ENCODE peak calls at places on chromosomes 2 and 18, in four cellular contexts. T is foreskin fibroblast; U is fibroblast of mammary gland; S is stimulated activated CD8-positive, alpha-beta memory T cell treated with anti-CD3 and anti-CD28 coated beads, Interleukin-7, amount 100 ng/mL, for 48 hours. G is an unnamed sample.

GRCh38 chr18:9103488-9103887 is 989 bp downstream of the NDUFV2 start:
- DNase-seq in T (no peak), U (peak), S (no peak), G (no peak)

GRCh38 chr2:175844169-175844568 is 157.9 kb downstream of the LNPK start:
- DNase-seq in T (peak), U (peak), S (no peak), G (no peak)

GRCh38 chr18:13099113-13099512 is 108.0 kb downstream of the CEP192 start:
- DNase-seq in T (peak), U (no peak), S (no peak), G (no peak)

GRCh38 chr2:209114588-209114987 is 309.3 kb upstream of the MAP2 start:
- DNase-seq in T (no peak), U (no peak), S (no peak), G (no peak)

GRCh38 chr2:144339048-144339447 is 180.9 kb downstream of the ZEB2 start:
- DNase-seq in T (no peak), U (no peak), S (no peak), G (no peak)

GRCh38 chr18:48635806-48636205 is 97.0 kb downstream of the CTIF start:
- DNase-seq in T (no peak), U (no peak), S (no peak), G (no peak)

GRCh38 chr2:212032536-212033219 is 505.9 kb downstream of the ERBB4 start:
- DNase-seq in T (no peak), U (peak), S (no peak), G (peak)

GRCh38 chr18:80171190-80171872 is 62.3 kb downstream of the ADNP2 start:
- DNase-seq in T (peak), U (peak), S (no peak), G (no peak)

GRCh38 chr2:237669628-237670351 is 42.4 kb downstream of the LRRFIP1 start:
- DNase-seq in T (peak), U (peak), S (no peak), G (no peak)

GRCh38 chr2:128293870-128294455 is 24.7 kb downstream of the HS6ST1 start:
- DNase-seq in T (no peak), U (no peak), S (no peak), G (no peak)

GRCh38 chr2:104866883-104867350 is 13.0 kb downstream of the POU3F3 start:
- DNase-seq in T (no peak), U (no peak), S (no peak), G (no peak)

GRCh38 chr2:231646471-231646870 is 53.8 kb downstream of the TEX44 start:
- DNase-seq in T (no peak), U (no peak), S (no peak), G (no peak)

GRCh38 chr2:42117923-42118758 is 51.0 kb upstream of the EML4 start:
- DNase-seq in T (peak), U (peak), S (no peak), G (peak)

GRCh38 chr18:76922107-76922506 is 99.8 kb downstream of the ZNF236 start:
- DNase-seq in T (peak), U (peak), S (peak), G (no peak)

GRCh38 chr2:74051504-74051903 is 66.8 kb downstream of the TET3 start:
- DNase-seq in T (no peak), U (peak), S (no peak), G (no peak)

GRCh38 chr18:21740474-21740723 is 193 bp upstream of the MIB1 start:
- DNase-seq in T (peak), U (peak), S (peak), G (peak)

GRCh38 chr2:189287982-189288494 is 108.5 kb upstream of the COL5A2 start:
- DNase-seq in T (peak), U (peak), S (no peak), G (no peak)

GRCh38 chr2:218398437-218399390 is 954 bp upstream of the CTDSP1 start:
- DNase-seq in T (peak), U (peak), S (no peak), G (no peak)

GRCh38 chr2:240506406-240507059 is 51.3 kb downstream of the ANKMY1 start:
- DNase-seq in T (no peak), U (no peak), S (no peak), G (no peak)

GRCh38 chr2:20677301-20678176 is 10.6 kb downstream of the GDF7 start:
- DNase-seq in T (no peak), U (no peak), S (no peak), G (no peak)

GRCh38 chr18:22499421-22499820 is 81.7 kb upstream of the CTAGE1 start:
- DNase-seq in T (no peak), U (no peak), S (no peak), G (no peak)

GRCh38 chr2:153230977-153231376 is 247.6 kb downstream of the RPRM start:
- DNase-seq in T (no peak), U (no peak), S (no peak), G (no peak)

GRCh38 chr2:153557211-153557610 is 78.6 kb upstream of the RPRM start:
- DNase-seq in T (no peak), U (no peak), S (no peak), G (no peak)

GRCh38 chr2:217793566-217794132 is 209.1 kb downstream of the TNS1 start:
- DNase-seq in T (no peak), U (no peak), S (no peak), G (no peak)

GRCh38 chr2:189143930-189144329 is 35.6 kb downstream of the COL5A2 start:
- DNase-seq in T (peak), U (peak), S (no peak), G (no peak)

GRCh38 chr2:182767578-182767977 is 51.5 kb downstream of the DNAJC10 start:
- DNase-seq in T (no peak), U (peak), S (no peak), G (no peak)

GRCh38 chr2:178873912-178874311 is 66.7 kb upstream of the TTN start:
- DNase-seq in T (no peak), U (no peak), S (no peak), G (no peak)

GRCh38 chr2:128535928-128536327 is 217.3 kb upstream of the HS6ST1 start:
- DNase-seq in T (peak), U (peak), S (no peak), G (no peak)

GRCh38 chr2:26807788-26808460 is 22.1 kb downstream of the CENPA start:
- DNase-seq in T (no peak), U (peak), S (no peak), G (no peak)

GRCh38 chr2:28626891-28627421 is 124.7 kb upstream of the PPP1CB start:
- DNase-seq in T (no peak), U (peak), S (no peak), G (no peak)

GRCh38 chr2:51624995-51625394 is 593.1 kb upstream of the NRXN1 start:
- DNase-seq in T (peak), U (peak), S (no peak), G (no peak)

GRCh38 chr2:153163055-153163454 is 315.5 kb downstream of the RPRM start:
- DNase-seq in T (no peak), U (peak), S (no peak), G (no peak)

GRCh38 chr18:57209697-57210096 is 62.8 kb downstream of the BOD1L2 start:
- DNase-seq in T (no peak), U (no peak), S (no peak), G (no peak)

GRCh38 chr18:76721207-76721996 is 101.0 kb upstream of the ZNF236 start:
- DNase-seq in T (no peak), U (no peak), S (peak), G (no peak)

GRCh38 chr2:85933753-85934594 is 45.2 kb upstream of the ST3GAL5 start:
- DNase-seq in T (peak), U (peak), S (peak), G (no peak)

GRCh38 chr18:46273861-46274260 is 169.7 kb downstream of the HAUS1 start:
- DNase-seq in T (no peak), U (no peak), S (no peak), G (no peak)